ENCODE peak calls at places on chromosomes 11 and 22, in five cellular contexts. D, I, U, V and J are unnamed samples.

GRCh38 chr22:19062139-19062789 is 59.9 kb downstream of the DGCR2 start:
- DNase-seq in D (no peak), I (no peak), U (no peak), V (no peak), J (no peak)

GRCh38 chr11:2728663-2729332 is 29.0 kb upstream of the KCNQ1OT1 start:
- DNase-seq in D (no peak), I (no peak), U (no peak), V (no peak), J (no peak)

GRCh38 chr11:75878968-75879367 is 64.0 kb downstream of the UVRAG start:
- DNase-seq in D (no peak), I (no peak), U (no peak), V (no peak), J (no peak)

GRCh38 chr11:36594316-36594989 is at the start of gene IFTAP:
- DNase-seq in D (peak), I (peak), U (no peak), V (peak), J (peak)

GRCh38 chr11:66367561-66368312 is 3.8 kb downstream of the SLC29A2 start:
- DNase-seq in D (no peak), I (no peak), U (no peak), V (no peak), J (no peak)

GRCh38 chr11:70503878-70504240 is 105.5 kb downstream of the CTTN start:
- DNase-seq in D (no peak), I (no peak), U (no peak), V (no peak), J (peak)

GRCh38 chr11:102157219-102157618 is 47.0 kb downstream of the YAP1 start:
- DNase-seq in D (no peak), I (peak), U (no peak), V (no peak), J (no peak)

GRCh38 chr11:27412192-27412691 is 49.2 kb upstream of the CCDC34 start:
- DNase-seq in D (no peak), I (no peak), U (no peak), V (no peak), J (no peak)

GRCh38 chr11:103794262-103794661 is 242.2 kb upstream of the DDI1 start:
- DNase-seq in D (no peak), I (no peak), U (no peak), V (no peak), J (no peak)

GRCh38 chr11:130633466-130633865 is 185.0 kb downstream of the ADAMTS15 start:
- DNase-seq in D (no peak), I (no peak), U (no peak), V (no peak), J (no peak)